ENCODE peak calls at places on chromosomes 5 and 9, in five cellular contexts. N is Daoy, R is NCI-H69, G is MCF 10A, O is GM12892. Z is an unnamed sample.

GRCh38 chr5:80186634-80187033 is 69.2 kb downstream of the SERINC5 start:
- DNase-seq in N (no peak), G (peak), R (peak), O (no peak), Z (no peak)

GRCh38 chr9:3526903-3527652 is 1.3 kb upstream of the RFX3 start:
- DNase-seq in R (peak), N (no peak), O (no peak), G (peak), Z (peak)

GRCh38 chr5:89037090-89037489 is 154.1 kb upstream of the MEF2C start:
- DNase-seq in N (peak), R (peak), G (no peak), O (no peak), Z (peak)

GRCh38 chr9:132548971-132549649 is 33.3 kb upstream of the BARHL1 start:
- DNase-seq in G (no peak), R (peak), O (no peak), N (peak), Z (no peak)

GRCh38 chr5:113612060-113612496 is 98.6 kb downstream of the YTHDC2 start:
- DNase-seq in G (peak), R (peak), N (no peak), O (no peak), Z (no peak)

GRCh38 chr9:131407717-131408195 is 13.9 kb downstream of the PRRC2B start:
- DNase-seq in R (peak), N (peak), G (peak), O (no peak), Z (peak)

GRCh38 chr5:142976861-142977260 is 206.7 kb downstream of the ARHGAP26 start:
- DNase-seq in R (no peak), O (no peak), N (no peak), G (peak), Z (no peak)

GRCh38 chr5:123670981-123671557 is 159.1 kb downstream of the CSNK1G3 start:
- DNase-seq in N (peak), R (peak), G (peak), O (no peak), Z (peak)

GRCh38 chr5:125440905-125441304 is 694.5 kb upstream of the ZNF608 start:
- DNase-seq in O (no peak), N (no peak), G (no peak), R (no peak), Z (no peak)

GRCh38 chr9:111559000-111559610 is 34.1 kb downstream of the ZNF483 start:
- DNase-seq in N (peak), R (no peak), G (peak), O (no peak), Z (peak)

GRCh38 chr5:77844408-77845272 is 68.5 kb upstream of the TBCA start:
- DNase-seq in R (peak), G (no peak), N (no peak), O (peak), Z (no peak)

GRCh38 chr5:137461636-137462596 is 37.2 kb downstream of the SPOCK1 start:
- DNase-seq in N (peak), O (no peak), G (no peak), R (peak), Z (peak)

GRCh38 chr9:108972186-108972585 is 38.0 kb downstream of the ABITRAM start:
- DNase-seq in N (no peak), O (no peak), R (peak), G (no peak), Z (no peak)

GRCh38 chr5:101678494-101679193 is 617.4 kb downstream of the SLCO4C1 start:
- DNase-seq in R (peak), G (peak), N (peak), O (no peak), Z (peak)

GRCh38 chr5:39294736-39295135 is 69.6 kb downstream of the C9 start:
- DNase-seq in G (no peak), N (no peak), O (no peak), R (no peak), Z (no peak)

GRCh38 chr5:135185461-135186075 is 151.5 kb upstream of the PITX1 start:
- DNase-seq in R (no peak), O (no peak), N (no peak), G (peak), Z (peak)

GRCh38 chr5:92353107-92354030 is 970.3 kb upstream of the ARRDC3 start:
- DNase-seq in N (no peak), G (peak), O (no peak), R (no peak), Z (no peak)

GRCh38 chr5:80987078-80987766 is 27.1 kb downstream of the RASGRF2 start:
- DNase-seq in O (no peak), R (no peak), G (no peak), N (no peak), Z (no peak)

GRCh38 chr5:181218795-181219124 is 4.3 kb upstream of the TRIM41 start:
- DNase-seq in G (no peak), N (no peak), R (no peak), O (no peak), Z (no peak)

GRCh38 chr9:80066931-80067330 is 495.2 kb downstream of the TLE4 start:
- DNase-seq in G (no peak), O (no peak), R (no peak), N (no peak), Z (no peak)

GRCh38 chr5:89337-90286 is 2.4 kb upstream of the PLEKHG4B start:
- DNase-seq in R (no peak), O (no peak), N (no peak), G (no peak), Z (no peak)

GRCh38 chr9:35355954-35356353 is 134.0 kb upstream of the RUSC2 start:
- DNase-seq in N (no peak), R (no peak), G (no peak), O (no peak), Z (no peak)

GRCh38 chr5:133292300-133292699 is 240.5 kb downstream of the HSPA4 start:
- DNase-seq in R (peak), N (peak), G (peak), O (no peak), Z (peak)

GRCh38 chr5:135825373-135826220 is 8.9 kb upstream of the SLC25A48 start:
- DNase-seq in R (no peak), N (no peak), O (no peak), G (no peak), Z (no peak)

GRCh38 chr5:73174100-73174815 is 1.3 kb downstream of the TMEM174 start:
- DNase-seq in N (no peak), R (peak), G (no peak), O (no peak), Z (no peak)

GRCh38 chr5:36422957-36423356 is 121.3 kb upstream of the RANBP3L start:
- DNase-seq in O (no peak), G (no peak), N (peak), R (no peak), Z (no peak)

GRCh38 chr5:150256416-150257064 is 33.0 kb downstream of the CAMK2A start:
- DNase-seq in N (no peak), O (no peak), G (no peak), R (peak), Z (no peak)

GRCh38 chr9:37919956-37920335 is 16.0 kb upstream of the SLC25A51 start:
- DNase-seq in N (no peak), G (no peak), O (no peak), R (no peak), Z (no peak)

GRCh38 chr5:103035701-103036100 is 84.2 kb downstream of the GIN1 start:
- DNase-seq in O (no peak), R (no peak), N (no peak), G (no peak), Z (peak)

GRCh38 chr5:43555895-43556606 is 826 bp downstream of the PAIP1 start:
- DNase-seq in O (peak), N (peak), G (peak), R (peak), Z (peak)

GRCh38 chr5:126810983-126811382 is 34.0 kb downstream of the LMNB1 start:
- DNase-seq in R (no peak), N (no peak), G (no peak), O (no peak), Z (no peak)

GRCh38 chr9:88818495-88819201 is 172.6 kb upstream of the S1PR3 start:
- DNase-seq in G (peak), O (no peak), N (peak), R (peak), Z (peak)

GRCh38 chr5:18881615-18882014 is 1106.4 kb downstream of the CDH18 start:
- DNase-seq in N (no peak), R (peak), G (no peak), O (no peak), Z (no peak)

GRCh38 chr9:107176701-107177100 is 106.4 kb upstream of the RAD23B start:
- DNase-seq in N (peak), R (peak), G (no peak), O (no peak), Z (no peak)

GRCh38 chr9:137294091-137294683 is 7.9 kb downstream of the NRARP start:
- DNase-seq in O (no peak), G (peak), N (peak), R (peak), Z (peak)

GRCh38 chr5:139178948-139179347 is 19.2 kb downstream of the SIL1 start:
- DNase-seq in R (peak), G (peak), O (no peak), N (no peak), Z (no peak)

GRCh38 chr5:135875567-135875966 is 20.1 kb downstream of the IL9 start:
- DNase-seq in R (no peak), N (no peak), G (no peak), O (no peak), Z (no peak)

GRCh38 chr9:129241725-129242124 is 63.7 kb upstream of the IER5L start:
- DNase-seq in R (no peak), O (no peak), N (no peak), G (no peak), Z (no peak)

GRCh38 chr5:76406014-76406413 is 2.9 kb downstream of the IQGAP2 start:
- DNase-seq in N (no peak), R (no peak), O (no peak), G (no peak), Z (no peak)

GRCh38 chr9:72931437-72931836 is 21.4 kb downstream of the ALDH1A1 start:
- DNase-seq in G (no peak), N (no peak), O (no peak), R (no peak), Z (no peak)